ENCODE peak calls at places on chromosomes 2 and 18, in six cellular contexts. One of them, this sample, is unnamed.

GRCh38 chr2:156356006-156356764 is 23.7 kb upstream of the NR4A2 start:
- DNase-seq in fibroblast of lung: no peak
- DNase-seq in renal cortical epithelial cell: peak
- DNase-seq in activated naive CD4-positive, alpha-beta T cell treated with anti-CD3 and anti-CD28 coated beads for 36 hours: no peak
- DNase-seq in fibroblast of mammary gland: peak
- DNase-seq in LoVo: no peak
- DNase-seq in this sample: no peak

GRCh38 chr2:120779781-120780283 is 44.2 kb downstream of the GLI2 start:
- DNase-seq in fibroblast of lung: peak
- DNase-seq in fibroblast of mammary gland: peak
- DNase-seq in LoVo: no peak
- DNase-seq in renal cortical epithelial cell: peak
- DNase-seq in activated naive CD4-positive, alpha-beta T cell treated with anti-CD3 and anti-CD28 coated beads for 36 hours: no peak
- DNase-seq in this sample: peak

GRCh38 chr2:3608373-3609278 is 13.7 kb downstream of the COLEC11 start:
- DNase-seq in LoVo: no peak
- DNase-seq in fibroblast of mammary gland: no peak
- DNase-seq in fibroblast of lung: no peak
- DNase-seq in renal cortical epithelial cell: no peak
- DNase-seq in activated naive CD4-positive, alpha-beta T cell treated with anti-CD3 and anti-CD28 coated beads for 36 hours: no peak
- DNase-seq in this sample: no peak

GRCh38 chr2:135960598-135961551 is 24.6 kb downstream of the DARS1 start:
- DNase-seq in fibroblast of lung: peak
- DNase-seq in activated naive CD4-positive, alpha-beta T cell treated with anti-CD3 and anti-CD28 coated beads for 36 hours: no peak
- DNase-seq in fibroblast of mammary gland: peak
- DNase-seq in LoVo: no peak
- DNase-seq in renal cortical epithelial cell: peak
- DNase-seq in this sample: no peak

GRCh38 chr18:55634545-55634944 is 46.6 kb upstream of the TCF4 start:
- DNase-seq in renal cortical epithelial cell: peak
- DNase-seq in fibroblast of lung: peak
- DNase-seq in fibroblast of mammary gland: peak
- DNase-seq in LoVo: no peak
- DNase-seq in activated naive CD4-positive, alpha-beta T cell treated with anti-CD3 and anti-CD28 coated beads for 36 hours: no peak
- DNase-seq in this sample: peak

GRCh38 chr18:72543362-72544055 is 633 bp downstream of the CBLN2 start:
- DNase-seq in activated naive CD4-positive, alpha-beta T cell treated with anti-CD3 and anti-CD28 coated beads for 36 hours: no peak
- DNase-seq in LoVo: no peak
- DNase-seq in renal cortical epithelial cell: no peak
- DNase-seq in fibroblast of mammary gland: no peak
- DNase-seq in fibroblast of lung: no peak
- DNase-seq in this sample: no peak

GRCh38 chr2:16653083-16653375 is 12.6 kb downstream of the CYRIA start:
- DNase-seq in fibroblast of lung: no peak
- DNase-seq in activated naive CD4-positive, alpha-beta T cell treated with anti-CD3 and anti-CD28 coated beads for 36 hours: no peak
- DNase-seq in fibroblast of mammary gland: no peak
- DNase-seq in LoVo: no peak
- DNase-seq in renal cortical epithelial cell: no peak
- DNase-seq in this sample: no peak

GRCh38 chr18:48020337-48021250 is 90.1 kb upstream of the SMAD2 start:
- DNase-seq in renal cortical epithelial cell: no peak
- DNase-seq in fibroblast of mammary gland: no peak
- DNase-seq in activated naive CD4-positive, alpha-beta T cell treated with anti-CD3 and anti-CD28 coated beads for 36 hours: no peak
- DNase-seq in LoVo: no peak
- DNase-seq in fibroblast of lung: no peak
- DNase-seq in this sample: no peak

GRCh38 chr2:70553334-70553583 is 367 bp downstream of the TGFA start:
- DNase-seq in fibroblast of lung: no peak
- DNase-seq in LoVo: peak
- DNase-seq in fibroblast of mammary gland: no peak
- DNase-seq in renal cortical epithelial cell: no peak
- DNase-seq in activated naive CD4-positive, alpha-beta T cell treated with anti-CD3 and anti-CD28 coated beads for 36 hours: peak
- DNase-seq in this sample: no peak

GRCh38 chr18:38450876-38451275 is 885.3 kb upstream of the CELF4 start:
- DNase-seq in activated naive CD4-positive, alpha-beta T cell treated with anti-CD3 and anti-CD28 coated beads for 36 hours: no peak
- DNase-seq in fibroblast of lung: no peak
- DNase-seq in renal cortical epithelial cell: no peak
- DNase-seq in LoVo: no peak
- DNase-seq in fibroblast of mammary gland: no peak
- DNase-seq in this sample: no peak

GRCh38 chr2:136527560-136527959 is 237.8 kb upstream of the THSD7B start:
- DNase-seq in fibroblast of lung: peak
- DNase-seq in LoVo: peak
- DNase-seq in fibroblast of mammary gland: peak
- DNase-seq in activated naive CD4-positive, alpha-beta T cell treated with anti-CD3 and anti-CD28 coated beads for 36 hours: peak
- DNase-seq in renal cortical epithelial cell: peak
- DNase-seq in this sample: peak

GRCh38 chr2:70608373-70608772 is 54.7 kb upstream of the TGFA start:
- DNase-seq in renal cortical epithelial cell: peak
- DNase-seq in activated naive CD4-positive, alpha-beta T cell treated with anti-CD3 and anti-CD28 coated beads for 36 hours: no peak
- DNase-seq in LoVo: peak
- DNase-seq in fibroblast of lung: no peak
- DNase-seq in fibroblast of mammary gland: no peak
- DNase-seq in this sample: no peak

GRCh38 chr2:26970928-26971627 is 641 bp downstream of the MAPRE3 start:
- DNase-seq in fibroblast of mammary gland: peak
- DNase-seq in LoVo: no peak
- DNase-seq in fibroblast of lung: peak
- DNase-seq in activated naive CD4-positive, alpha-beta T cell treated with anti-CD3 and anti-CD28 coated beads for 36 hours: peak
- DNase-seq in renal cortical epithelial cell: no peak
- DNase-seq in this sample: peak

GRCh38 chr18:21084511-21085078 is 27.0 kb downstream of the ROCK1 start:
- DNase-seq in fibroblast of mammary gland: no peak
- DNase-seq in activated naive CD4-positive, alpha-beta T cell treated with anti-CD3 and anti-CD28 coated beads for 36 hours: no peak
- DNase-seq in fibroblast of lung: no peak
- DNase-seq in renal cortical epithelial cell: no peak
- DNase-seq in LoVo: no peak
- DNase-seq in this sample: no peak

GRCh38 chr18:41532344-41533086 is 422.5 kb upstream of the PIK3C3 start:
- DNase-seq in renal cortical epithelial cell: peak
- DNase-seq in fibroblast of mammary gland: no peak
- DNase-seq in activated naive CD4-positive, alpha-beta T cell treated with anti-CD3 and anti-CD28 coated beads for 36 hours: no peak
- DNase-seq in fibroblast of lung: peak
- DNase-seq in LoVo: no peak
- DNase-seq in this sample: no peak

GRCh38 chr2:47307066-47307465 is 95.9 kb upstream of the MSH2 start:
- DNase-seq in renal cortical epithelial cell: peak
- DNase-seq in fibroblast of mammary gland: no peak
- DNase-seq in LoVo: no peak
- DNase-seq in activated naive CD4-positive, alpha-beta T cell treated with anti-CD3 and anti-CD28 coated beads for 36 hours: no peak
- DNase-seq in fibroblast of lung: peak
- DNase-seq in this sample: peak

GRCh38 chr2:225013432-225014048 is 28.7 kb downstream of the DOCK10 start:
- DNase-seq in LoVo: no peak
- DNase-seq in renal cortical epithelial cell: peak
- DNase-seq in fibroblast of lung: no peak
- DNase-seq in fibroblast of mammary gland: no peak
- DNase-seq in activated naive CD4-positive, alpha-beta T cell treated with anti-CD3 and anti-CD28 coated beads for 36 hours: no peak
- DNase-seq in this sample: no peak

GRCh38 chr2:79723830-79724229 is 211.0 kb downstream of the CTNNA2 start:
- DNase-seq in activated naive CD4-positive, alpha-beta T cell treated with anti-CD3 and anti-CD28 coated beads for 36 hours: no peak
- DNase-seq in renal cortical epithelial cell: peak
- DNase-seq in LoVo: no peak
- DNase-seq in fibroblast of lung: peak
- DNase-seq in fibroblast of mammary gland: peak
- DNase-seq in this sample: peak

GRCh38 chr2:27496357-27497287 is at the start of gene GCKR:
- DNase-seq in renal cortical epithelial cell: peak
- DNase-seq in fibroblast of mammary gland: peak
- DNase-seq in LoVo: no peak
- DNase-seq in fibroblast of lung: no peak
- DNase-seq in activated naive CD4-positive, alpha-beta T cell treated with anti-CD3 and anti-CD28 coated beads for 36 hours: no peak
- DNase-seq in this sample: peak

GRCh38 chr2:73436019-73436418 is 50.4 kb downstream of the ALMS1 start:
- DNase-seq in renal cortical epithelial cell: no peak
- DNase-seq in activated naive CD4-positive, alpha-beta T cell treated with anti-CD3 and anti-CD28 coated beads for 36 hours: no peak
- DNase-seq in fibroblast of mammary gland: no peak
- DNase-seq in LoVo: no peak
- DNase-seq in fibroblast of lung: no peak
- DNase-seq in this sample: no peak

GRCh38 chr2:77270433-77270832 is 251.7 kb downstream of the LRRTM4 start:
- DNase-seq in fibroblast of lung: peak
- DNase-seq in fibroblast of mammary gland: no peak
- DNase-seq in activated naive CD4-positive, alpha-beta T cell treated with anti-CD3 and anti-CD28 coated beads for 36 hours: no peak
- DNase-seq in LoVo: peak
- DNase-seq in renal cortical epithelial cell: peak
- DNase-seq in this sample: no peak

GRCh38 chr2:122166820-122167219 is 411.4 kb downstream of the TSN start:
- DNase-seq in fibroblast of lung: no peak
- DNase-seq in renal cortical epithelial cell: no peak
- DNase-seq in LoVo: no peak
- DNase-seq in activated naive CD4-positive, alpha-beta T cell treated with anti-CD3 and anti-CD28 coated beads for 36 hours: no peak
- DNase-seq in fibroblast of mammary gland: no peak
- DNase-seq in this sample: no peak

GRCh38 chr2:200469708-200470600 is 39.9 kb downstream of the KCTD18 start:
- DNase-seq in activated naive CD4-positive, alpha-beta T cell treated with anti-CD3 and anti-CD28 coated beads for 36 hours: no peak
- DNase-seq in renal cortical epithelial cell: peak
- DNase-seq in fibroblast of mammary gland: no peak
- DNase-seq in LoVo: no peak
- DNase-seq in fibroblast of lung: no peak
- DNase-seq in this sample: no peak

GRCh38 chr2:159164457-159164894 is 122.0 kb downstream of the WDSUB1 start:
- DNase-seq in renal cortical epithelial cell: no peak
- DNase-seq in LoVo: no peak
- DNase-seq in activated naive CD4-positive, alpha-beta T cell treated with anti-CD3 and anti-CD28 coated beads for 36 hours: no peak
- DNase-seq in fibroblast of mammary gland: no peak
- DNase-seq in fibroblast of lung: peak
- DNase-seq in this sample: no peak

GRCh38 chr18:9827856-9828793 is 57.6 kb upstream of the TXNDC2 start:
- DNase-seq in activated naive CD4-positive, alpha-beta T cell treated with anti-CD3 and anti-CD28 coated beads for 36 hours: peak
- DNase-seq in fibroblast of lung: peak
- DNase-seq in renal cortical epithelial cell: peak
- DNase-seq in LoVo: peak
- DNase-seq in fibroblast of mammary gland: peak
- DNase-seq in this sample: peak

GRCh38 chr2:130836501-130837174 is at the start of gene ARHGEF4:
- DNase-seq in renal cortical epithelial cell: no peak
- DNase-seq in fibroblast of mammary gland: no peak
- DNase-seq in activated naive CD4-positive, alpha-beta T cell treated with anti-CD3 and anti-CD28 coated beads for 36 hours: peak
- DNase-seq in fibroblast of lung: no peak
- DNase-seq in LoVo: peak
- DNase-seq in this sample: no peak

GRCh38 chr18:75249672-75250470 is 39.3 kb downstream of the TSHZ1 start:
- DNase-seq in activated naive CD4-positive, alpha-beta T cell treated with anti-CD3 and anti-CD28 coated beads for 36 hours: peak
- DNase-seq in LoVo: no peak
- DNase-seq in fibroblast of mammary gland: no peak
- DNase-seq in fibroblast of lung: no peak
- DNase-seq in renal cortical epithelial cell: no peak
- DNase-seq in this sample: no peak

GRCh38 chr2:185896090-185896693 is 157.6 kb downstream of the FSIP2 start:
- DNase-seq in renal cortical epithelial cell: no peak
- DNase-seq in fibroblast of lung: no peak
- DNase-seq in activated naive CD4-positive, alpha-beta T cell treated with anti-CD3 and anti-CD28 coated beads for 36 hours: no peak
- DNase-seq in LoVo: no peak
- DNase-seq in fibroblast of mammary gland: no peak
- DNase-seq in this sample: no peak

GRCh38 chr2:5389740-5390139 is 302.4 kb upstream of the SOX11 start:
- DNase-seq in renal cortical epithelial cell: no peak
- DNase-seq in fibroblast of lung: no peak
- DNase-seq in fibroblast of mammary gland: no peak
- DNase-seq in activated naive CD4-positive, alpha-beta T cell treated with anti-CD3 and anti-CD28 coated beads for 36 hours: no peak
- DNase-seq in LoVo: no peak
- DNase-seq in this sample: no peak

GRCh38 chr2:218806346-218806978 is 24.5 kb downstream of the CYP27A1 start:
- DNase-seq in activated naive CD4-positive, alpha-beta T cell treated with anti-CD3 and anti-CD28 coated beads for 36 hours: no peak
- DNase-seq in fibroblast of lung: peak
- DNase-seq in renal cortical epithelial cell: peak
- DNase-seq in fibroblast of mammary gland: peak
- DNase-seq in LoVo: peak
- DNase-seq in this sample: peak

GRCh38 chr2:232319117-232320037 is 59.2 kb upstream of the ALPP start:
- DNase-seq in fibroblast of mammary gland: no peak
- DNase-seq in LoVo: no peak
- DNase-seq in renal cortical epithelial cell: no peak
- DNase-seq in activated naive CD4-positive, alpha-beta T cell treated with anti-CD3 and anti-CD28 coated beads for 36 hours: peak
- DNase-seq in fibroblast of lung: no peak
- DNase-seq in this sample: no peak

GRCh38 chr2:207655000-207655399 is 29.8 kb upstream of the METTL21A start:
- DNase-seq in fibroblast of mammary gland: no peak
- DNase-seq in renal cortical epithelial cell: peak
- DNase-seq in LoVo: no peak
- DNase-seq in fibroblast of lung: no peak
- DNase-seq in activated naive CD4-positive, alpha-beta T cell treated with anti-CD3 and anti-CD28 coated beads for 36 hours: no peak
- DNase-seq in this sample: no peak

GRCh38 chr2:241061275-241061674 is 40.8 kb downstream of the MTERF4 start:
- DNase-seq in fibroblast of mammary gland: peak
- DNase-seq in fibroblast of lung: peak
- DNase-seq in activated naive CD4-positive, alpha-beta T cell treated with anti-CD3 and anti-CD28 coated beads for 36 hours: no peak
- DNase-seq in renal cortical epithelial cell: peak
- DNase-seq in LoVo: no peak
- DNase-seq in this sample: peak

GRCh38 chr2:127826047-127826446 is 15.1 kb upstream of the WDR33 start:
- DNase-seq in renal cortical epithelial cell: no peak
- DNase-seq in fibroblast of mammary gland: no peak
- DNase-seq in activated naive CD4-positive, alpha-beta T cell treated with anti-CD3 and anti-CD28 coated beads for 36 hours: no peak
- DNase-seq in fibroblast of lung: no peak
- DNase-seq in LoVo: no peak
- DNase-seq in this sample: no peak

GRCh38 chr2:133635115-133635514 is 66.9 kb upstream of the NCKAP5 start:
- DNase-seq in LoVo: no peak
- DNase-seq in renal cortical epithelial cell: peak
- DNase-seq in activated naive CD4-positive, alpha-beta T cell treated with anti-CD3 and anti-CD28 coated beads for 36 hours: no peak
- DNase-seq in fibroblast of mammary gland: no peak
- DNase-seq in fibroblast of lung: no peak
- DNase-seq in this sample: no peak

GRCh38 chr18:43578636-43579203 is 301.4 kb upstream of the SYT4 start:
- DNase-seq in activated naive CD4-positive, alpha-beta T cell treated with anti-CD3 and anti-CD28 coated beads for 36 hours: no peak
- DNase-seq in LoVo: no peak
- DNase-seq in renal cortical epithelial cell: peak
- DNase-seq in fibroblast of lung: peak
- DNase-seq in fibroblast of mammary gland: no peak
- DNase-seq in this sample: no peak

GRCh38 chr2:2178921-2179320 is 152.2 kb downstream of the MYT1L start:
- DNase-seq in renal cortical epithelial cell: no peak
- DNase-seq in LoVo: no peak
- DNase-seq in fibroblast of lung: no peak
- DNase-seq in fibroblast of mammary gland: no peak
- DNase-seq in activated naive CD4-positive, alpha-beta T cell treated with anti-CD3 and anti-CD28 coated beads for 36 hours: no peak
- DNase-seq in this sample: no peak

GRCh38 chr2:29923110-29923721 is 1.8 kb upstream of the ALK start:
- DNase-seq in activated naive CD4-positive, alpha-beta T cell treated with anti-CD3 and anti-CD28 coated beads for 36 hours: peak
- DNase-seq in fibroblast of lung: peak
- DNase-seq in renal cortical epithelial cell: peak
- DNase-seq in LoVo: peak
- DNase-seq in fibroblast of mammary gland: peak
- DNase-seq in this sample: peak

GRCh38 chr2:239610457-239611221 is 209.8 kb upstream of the HDAC4 start:
- DNase-seq in renal cortical epithelial cell: no peak
- DNase-seq in LoVo: no peak
- DNase-seq in fibroblast of lung: no peak
- DNase-seq in fibroblast of mammary gland: no peak
- DNase-seq in activated naive CD4-positive, alpha-beta T cell treated with anti-CD3 and anti-CD28 coated beads for 36 hours: no peak
- DNase-seq in this sample: no peak